ENCODE peak calls at places on chromosome 5, in four cellular contexts. P is HepG2, U is GM12878, H is K562. O is an unnamed sample.

GRCh38 chr5:139575751-139576150 is 14.6 kb downstream of the UBE2D2 start:
- DNase-seq in U (no peak), P (no peak), H (no peak), O (no peak)

GRCh38 chr5:175734501-175734900 is 76.6 kb downstream of the HRH2 start:
- DNase-seq in U (no peak), H (no peak), P (no peak), O (no peak)

GRCh38 chr5:122415481-122416120 is 103.6 kb downstream of the SNCAIP start:
- DNase-seq in P (peak; percentile 39), U (no peak), H (peak; percentile 8), O (peak; percentile 71)

GRCh38 chr5:180305481-180305880 is 13.6 kb upstream of the MAPK9 start:
- DNase-seq in U (no peak), H (no peak), P (no peak), O (no peak)

GRCh38 chr5:139232161-139232724 is 34.1 kb upstream of the SIL1 start:
- DNase-seq in P (no peak), H (no peak), U (peak; percentile 31), O (no peak)

GRCh38 chr5:165137701-165138100 is 1632.3 kb downstream of the MAT2B start:
- DNase-seq in H (no peak), U (no peak), P (no peak), O (no peak)

GRCh38 chr5:59322058-59322457 is 571.5 kb downstream of the PDE4D start:
- DNase-seq in U (no peak), P (no peak), H (no peak), O (no peak)

GRCh38 chr5:128085413-128085812 is 1.8 kb downstream of the SLC12A2 start:
- DNase-seq in P (peak; percentile 18), H (no peak), U (no peak), O (no peak)

GRCh38 chr5:131649160-131649559 is 14.1 kb upstream of the RAPGEF6 start:
- DNase-seq in H (no peak), U (no peak), P (no peak), O (no peak)

GRCh38 chr5:95609711-95610110 is 10.2 kb upstream of the GPR150 start:
- DNase-seq in U (no peak), H (no peak), P (no peak), O (no peak)

GRCh38 chr5:14743601-14744295 is 79.2 kb downstream of the OTULIN start:
- DNase-seq in P (no peak), H (no peak), U (no peak), O (no peak)

GRCh38 chr5:153489611-153490010 is 859 bp upstream of the GRIA1 start:
- DNase-seq in P (no peak), U (no peak), H (no peak), O (no peak)

GRCh38 chr5:140133514-140134167 is 7.9 kb downstream of the IGIP start:
- DNase-seq in P (no peak), H (no peak), U (no peak), O (no peak)

GRCh38 chr5:69497006-69497520 is 4.5 kb downstream of the OCLN start:
- DNase-seq in P (no peak), U (no peak), H (no peak), O (no peak)

GRCh38 chr5:58507715-58508114 is 16.5 kb downstream of the GAPT start:
- DNase-seq in U (no peak), P (no peak), H (no peak), O (no peak)

DNA sequence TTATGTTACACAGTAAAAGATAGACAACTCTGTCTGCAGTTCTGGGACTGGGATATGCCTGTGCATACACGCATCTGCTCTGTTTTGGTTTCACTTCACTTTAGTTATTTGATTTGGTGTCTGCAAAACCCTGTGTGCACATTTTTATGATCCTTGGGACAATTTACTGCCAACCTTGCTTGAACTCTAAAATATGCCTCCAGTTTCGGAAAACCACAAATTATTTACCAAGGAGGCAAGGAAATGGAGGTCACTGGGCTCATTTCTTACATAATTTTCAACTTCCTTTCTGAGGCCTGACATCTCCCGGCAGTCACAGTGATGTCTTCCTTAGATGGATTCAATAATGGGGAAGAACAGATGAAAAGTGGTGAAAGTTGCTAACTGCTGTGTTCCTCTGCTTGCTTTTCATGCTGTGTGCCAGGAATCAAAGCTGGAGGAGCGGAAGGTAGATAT is 61.2 kb upstream of the TAF11L2 start:
- DNase-seq in P (no peak), H (no peak), U (no peak), O (no peak)
- TF ChIP-seq MAX in P (no peak), H (no peak), U (no peak), O (no peak)

GRCh38 chr5:150219861-150220260 is 30.0 kb downstream of the SLC6A7 start:
- DNase-seq in H (no peak), U (no peak), P (no peak), O (no peak)

GRCh38 chr5:150217874-150218692 is 28.2 kb downstream of the SLC6A7 start:
- DNase-seq in U (peak; percentile 28), P (peak; percentile 72), H (peak; percentile 88), O (peak; percentile 90)

GRCh38 chr5:150217041-150217440 is 27.2 kb downstream of the SLC6A7 start:
- DNase-seq in H (no peak), P (no peak), U (no peak), O (no peak)

GRCh38 chr5:150218693-150219035 is 28.8 kb downstream of the SLC6A7 start:
- DNase-seq in U (no peak), H (no peak), P (no peak), O (no peak)

GRCh38 chr5:150219142-150219541 is 29.3 kb downstream of the SLC6A7 start:
- DNase-seq in H (peak; percentile 42), U (no peak), P (no peak), O (no peak)
- TF ChIP-seq USF2 in H (peak; percentile 67), U (no peak), P (no peak), O (peak; percentile 84)

GRCh38 chr5:173204185-173204979 is 30.6 kb downstream of the NKX2-5 start:
- DNase-seq in P (peak; percentile 42), U (no peak), H (no peak), O (no peak)
- TF ChIP-seq CBFB in P (no peak), U (no peak), H (no peak), O (no peak)

GRCh38 chr5:37950436-37950835 is 110.6 kb upstream of the GDNF start:
- DNase-seq in H (no peak), U (no peak), P (no peak), O (no peak)

GRCh38 chr5:37954561-37954960 is 114.7 kb upstream of the GDNF start:
- DNase-seq in P (no peak), U (no peak), H (no peak), O (no peak)

GRCh38 chr5:37955748-37956147 is 115.9 kb upstream of the GDNF start:
- DNase-seq in U (no peak), P (no peak), H (no peak), O (no peak)

DNA sequence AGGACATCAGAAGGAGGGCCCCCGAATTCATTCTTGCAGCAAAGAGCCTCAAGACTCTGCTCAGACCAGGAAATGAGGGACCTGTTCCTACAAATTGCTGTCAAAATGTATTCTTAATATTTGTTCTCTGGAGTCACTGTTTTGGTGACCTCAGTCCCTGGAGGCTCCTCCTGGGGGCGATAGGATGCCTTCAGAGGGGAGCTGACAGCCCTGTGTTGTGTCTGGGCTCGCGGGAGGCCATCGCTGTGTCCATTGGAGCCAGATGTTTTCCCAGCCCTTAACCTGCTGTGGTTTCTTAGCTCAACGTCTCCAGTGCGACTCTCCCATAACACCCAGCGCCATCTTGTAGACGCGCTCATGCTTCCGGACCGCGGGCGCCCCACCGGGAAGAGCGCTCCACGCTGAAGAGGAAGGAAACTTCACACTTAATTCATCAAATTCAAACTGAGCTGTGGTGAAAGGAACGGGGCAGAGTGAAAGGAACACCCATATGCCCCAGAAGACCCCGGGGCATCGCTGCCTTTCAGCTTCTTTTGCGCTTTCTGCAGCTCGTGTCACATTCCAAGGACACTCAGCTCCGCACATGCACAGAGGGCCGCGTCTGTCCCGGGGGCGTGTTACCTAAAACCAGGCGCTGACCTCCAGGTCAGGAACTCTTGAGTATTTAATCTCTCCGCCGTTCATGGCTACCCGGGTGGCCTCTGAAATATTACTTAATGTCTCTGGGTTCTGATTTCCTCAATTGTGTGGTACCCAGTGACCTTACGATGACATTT is 112.3 kb upstream of the GDNF start:
- DNase-seq in P (no peak), U (no peak), H (no peak), O (peak; percentile 39)
- TF ChIP-seq MAX in P (no peak), U (no peak), H (no peak), O (no peak)

GRCh38 chr5:143314664-143315063 is 88.8 kb downstream of the NR3C1 start:
- DNase-seq in P (no peak), H (no peak), U (no peak), O (no peak)
- TF ChIP-seq USF2 in P (no peak), H (no peak), U (no peak), O (no peak)

GRCh38 chr5:177537389-177538361 is 16.7 kb downstream of the FAM193B start:
- DNase-seq in U (no peak), H (no peak), P (no peak), O (no peak)
- TF ChIP-seq CBFB in U (no peak), H (no peak), P (no peak), O (no peak)